ENCODE peak calls at places on chromosomes 11 and 22, in five cellular contexts. O is esophagus squamous epithelium, A is NB4, X is vagina, U is uterus. Y is an unnamed sample.

GRCh38 chr11:128523616-128524015 is 63.7 kb downstream of the ETS1 start:
- DNase-seq in X (no peak), A (no peak), O (no peak), U (no peak), Y (no peak)

GRCh38 chr22:45349916-45350315 is 40.2 kb downstream of the FAM118A start:
- DNase-seq in O (no peak), A (no peak), X (no peak), U (no peak), Y (no peak)

GRCh38 chr11:8219257-8220021 is 44.2 kb downstream of the LMO1 start:
- DNase-seq in X (no peak), O (no peak), A (peak), U (no peak), Y (no peak)

GRCh38 chr22:32556150-32556549 is 81.5 kb downstream of the FBXO7 start:
- DNase-seq in U (no peak), O (no peak), X (no peak), A (no peak), Y (no peak)

GRCh38 chr22:39932918-39933649 is 27.1 kb upstream of the TMA7B start:
- DNase-seq in X (no peak), U (no peak), A (peak), O (no peak), Y (no peak)

GRCh38 chr22:19605508-19606331 is 81.5 kb upstream of the CLDN5 start:
- DNase-seq in X (no peak), U (peak), A (no peak), O (no peak), Y (no peak)

GRCh38 chr11:976431-977160 is 50.9 kb downstream of the AP2A2 start:
- DNase-seq in X (no peak), O (no peak), U (no peak), A (peak), Y (no peak)

GRCh38 chr22:21457023-21457787 is 10.0 kb upstream of the TMEM191C start:
- DNase-seq in O (no peak), A (no peak), X (no peak), U (peak), Y (peak)

GRCh38 chr11:102293873-102294601 is 23.2 kb upstream of the BIRC3 start:
- DNase-seq in U (no peak), O (no peak), X (no peak), A (peak), Y (no peak)

GRCh38 chr11:72125956-72126355 is 9.6 kb upstream of the FOLR3 start:
- DNase-seq in A (no peak), U (no peak), O (no peak), X (no peak), Y (no peak)

GRCh38 chr22:50304528-50305392 is 2.7 kb downstream of the PLXNB2 start:
- DNase-seq in U (no peak), A (peak), O (no peak), X (no peak), Y (no peak)

GRCh38 chr11:121589946-121590537 is 137.3 kb upstream of the SORL1-AS1 start:
- DNase-seq in A (peak), O (no peak), U (no peak), X (no peak), Y (no peak)

GRCh38 chr11:64801591-64802369 is 1.2 kb downstream of the MAP4K2 start:
- DNase-seq in X (no peak), O (no peak), A (peak), U (no peak), Y (no peak)

GRCh38 chr11:12769834-12770345 is 95.7 kb downstream of the TEAD1 start:
- DNase-seq in O (no peak), X (peak), U (no peak), A (peak), Y (no peak)

GRCh38 chr11:64719406-64719805 is 3.6 kb downstream of the NRXN2 start:
- DNase-seq in O (no peak), X (no peak), A (no peak), U (no peak), Y (no peak)

GRCh38 chr22:46150615-46151423 is 493 bp downstream of the PPARA start:
- DNase-seq in A (peak), X (no peak), O (no peak), U (no peak), Y (no peak)

GRCh38 chr22:29030618-29031235 is 30.9 kb downstream of the C22orf31 start:
- DNase-seq in A (no peak), O (no peak), X (no peak), U (peak), Y (no peak)

GRCh38 chr22:22001664-22002525 is 19.3 kb upstream of the TOP3B start:
- DNase-seq in O (no peak), U (no peak), X (no peak), A (no peak), Y (no peak)

GRCh38 chr11:117179048-117179999 is 781 bp downstream of the SIDT2 start:
- DNase-seq in O (no peak), U (no peak), A (peak), X (no peak), Y (no peak)

GRCh38 chr11:8988329-8989234 is 15.2 kb downstream of the NRIP3 start:
- DNase-seq in U (no peak), X (no peak), O (no peak), A (no peak), Y (no peak)

GRCh38 chr11:61384271-61385242 is 7.8 kb upstream of the TMEM216 start:
- DNase-seq in U (no peak), X (no peak), A (peak), O (no peak), Y (no peak)

GRCh38 chr11:69215784-69216415 is 60.2 kb downstream of the SMIM38 start:
- DNase-seq in X (peak), A (no peak), O (no peak), U (no peak), Y (peak)

GRCh38 chr11:61899146-61899841 is 7.9 kb upstream of the FADS3 start:
- DNase-seq in U (peak), O (peak), X (no peak), A (peak), Y (peak)

GRCh38 chr22:37229805-37230672 is 14.0 kb downstream of the RAC2 start:
- DNase-seq in A (peak), X (no peak), U (no peak), O (no peak), Y (peak)

GRCh38 chr22:22229683-22230420 is 14.7 kb upstream of the VPREB1 start:
- DNase-seq in X (peak), A (no peak), O (no peak), U (no peak), Y (no peak)

GRCh38 chr11:58628446-58628845 is 6.0 kb downstream of the CNTF start:
- DNase-seq in X (no peak), O (no peak), A (no peak), U (no peak), Y (no peak)

GRCh38 chr11:58632510-58632909 is 10.0 kb downstream of the CNTF start:
- DNase-seq in X (no peak), U (no peak), O (no peak), A (no peak), Y (no peak)

GRCh38 chr11:58631378-58631777 is 8.9 kb downstream of the CNTF start:
- DNase-seq in O (no peak), A (no peak), U (no peak), X (no peak), Y (no peak)

GRCh38 chr11:58626915-58627483 is 4.5 kb downstream of the CNTF start:
- DNase-seq in A (no peak), X (no peak), U (no peak), O (no peak), Y (no peak)

GRCh38 chr11:58629857-58630256 is 7.4 kb downstream of the CNTF start:
- DNase-seq in O (no peak), A (peak), U (no peak), X (no peak), Y (no peak)
- TF ChIP-seq CTCF in O (peak), A (peak), U (no peak), X (no peak), Y (no peak)

GRCh38 chr11:75815345-75815983 is 454 bp downstream of the UVRAG start:
- DNase-seq in A (peak), O (no peak), X (no peak), U (no peak), Y (peak)
- TF ChIP-seq POLR2A in A (no peak), O (no peak), X (no peak), U (no peak), Y (no peak)

GRCh38 chr11:84963240-84963639 is 663.9 kb downstream of the DLG2 start:
- DNase-seq in U (no peak), A (no peak), X (no peak), O (no peak), Y (no peak)

GRCh38 chr11:84962018-84962417 is 665.1 kb downstream of the DLG2 start:
- DNase-seq in O (no peak), U (no peak), X (no peak), A (no peak), Y (no peak)

GRCh38 chr11:84958295-84958694 is 668.8 kb downstream of the DLG2 start:
- DNase-seq in U (no peak), A (no peak), O (no peak), X (no peak), Y (no peak)
- H3K4me3 ChIP-seq in U (no peak), A (no peak), O (no peak), X (no peak), Y (no peak)

DNA sequence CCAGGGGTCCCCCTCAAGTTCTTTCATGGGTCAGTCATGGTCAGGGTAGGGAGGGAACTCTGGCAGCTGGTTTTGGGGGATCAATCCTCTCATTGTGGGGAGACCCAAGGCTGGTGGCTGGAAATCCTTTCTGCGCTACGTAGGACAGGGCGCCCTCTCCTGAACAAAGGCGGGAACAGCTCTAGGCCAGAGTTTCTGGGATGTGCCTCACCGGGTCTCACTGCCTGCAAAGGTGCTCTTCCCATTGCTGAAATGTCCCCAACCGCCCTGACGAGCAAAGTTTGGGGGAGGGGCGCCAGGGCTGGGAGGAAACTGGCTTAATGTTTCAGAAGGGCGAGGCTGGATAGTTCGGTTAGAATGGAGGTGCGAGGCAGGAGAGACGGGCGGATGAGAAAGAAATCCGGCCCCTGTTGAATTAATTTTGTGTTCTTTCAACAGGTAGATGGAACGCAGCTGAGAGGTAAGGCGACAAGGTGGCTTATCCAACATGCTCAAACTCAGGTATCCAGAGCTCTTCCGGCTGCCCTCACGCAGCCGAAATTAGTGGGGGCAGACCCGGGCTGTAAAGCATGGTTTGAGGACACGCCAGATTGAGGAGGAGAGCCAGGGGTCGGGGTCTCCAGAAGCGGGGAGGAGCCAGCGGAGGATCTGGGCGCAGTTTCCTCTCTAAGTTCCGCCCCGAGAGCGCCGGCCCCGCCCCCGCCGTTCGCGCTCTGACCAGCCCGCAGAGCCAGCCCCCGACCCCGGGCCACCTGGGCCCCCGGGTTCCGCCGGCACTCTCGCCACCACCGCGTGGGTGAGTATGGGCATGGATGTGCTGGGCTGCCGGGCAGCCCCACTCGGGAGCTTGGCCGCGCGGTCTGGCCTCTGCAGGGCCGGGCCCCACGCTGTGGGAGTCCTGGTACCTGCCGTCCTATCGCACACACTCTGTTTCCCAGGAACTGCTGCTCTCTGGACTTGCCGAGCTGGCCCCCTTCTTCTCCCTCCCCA is at the start of gene PGAP2:
- DNase-seq in U (peak), A (peak), X (no peak), O (no peak), Y (peak)
- TF ChIP-seq CTCF in U (peak), A (peak), X (peak), O (peak), Y (no peak)

GRCh38 chr11:2892215-2893020 is 6.8 kb upstream of the CDKN1C start:
- DNase-seq in A (peak), U (peak), X (no peak), O (no peak), Y (no peak)
- TF ChIP-seq POLR2A in A (peak), U (no peak), X (no peak), O (no peak), Y (no peak)